ENCODE peak calls at places on chromosomes 4 and X, in eight cellular contexts. N is IMR-90, C is SK-N-SH, T is mammary epithelial cell, V is K562, D is WERI-Rb-1, F is endodermal cell, A is cardiac muscle cell. Q is an unnamed sample. For H3K36me3, the result is how much of the 10 kb centered on the place peaks cover.

GRCh38 chr4:176791591-176792347 is 953 bp downstream of the VEGFC start:
- DNase-seq in T (peak), N (peak), V (no peak), F (peak), D (peak), A (peak), C (no peak), Q (no peak)

GRCh38 chr4:68347845-68348244 is 2.0 kb downstream of the YTHDC1 start:
- DNase-seq in V (no peak), A (no peak), T (no peak), C (no peak), N (no peak), F (no peak), D (no peak), Q (no peak)

GRCh38 chr4:22416403-22416802 is 99.5 kb downstream of the ADGRA3 start:
- DNase-seq in A (no peak), T (no peak), F (no peak), V (no peak), D (peak), N (peak), C (no peak), Q (no peak)

GRCh38 chr4:187632260-187633010 is 363.1 kb upstream of the ZFP42 start:
- DNase-seq in N (peak), D (no peak), C (no peak), V (no peak), F (no peak), A (no peak), T (no peak), Q (no peak)

GRCh38 chrX:104324871-104325585 is 70.3 kb upstream of the ESX1 start:
- DNase-seq in D (no peak), T (peak), N (peak), F (no peak), V (no peak), A (no peak), C (no peak), Q (no peak)

GRCh38 chrX:106397788-106398538 is 213.8 kb upstream of the RADX start:
- DNase-seq in C (no peak), T (peak), D (no peak), F (no peak), V (no peak), N (no peak), A (peak), Q (no peak)

GRCh38 chr4:150782311-150782710 is 200.4 kb downstream of the MAB21L2 start:
- DNase-seq in C (peak), F (no peak), N (peak), V (no peak), A (peak), T (no peak), D (no peak), Q (no peak)

GRCh38 chr4:40124690-40125089 is 68.0 kb downstream of the N4BP2 start:
- DNase-seq in D (no peak), A (no peak), N (no peak), V (no peak), C (no peak), T (no peak), F (no peak), Q (no peak)

GRCh38 chr4:8917868-8918783 is 46.5 kb upstream of the HMX1 start:
- DNase-seq in C (peak), N (peak), V (peak), A (peak), T (peak), D (peak), F (peak), Q (peak)

GRCh38 chr4:128241425-128241913 is 46.1 kb downstream of the PGRMC2 start:
- DNase-seq in T (peak), V (no peak), N (peak), C (peak), A (no peak), D (no peak), F (no peak), Q (no peak)

GRCh38 chr4:186724861-186725419 is 1.3 kb upstream of the FAT1 start:
- DNase-seq in C (no peak), N (peak), T (peak), A (peak), F (peak), D (no peak), V (no peak), Q (no peak)

GRCh38 chr4:26088433-26088928 is 174.5 kb downstream of the SMIM20 start:
- DNase-seq in C (no peak), F (no peak), D (no peak), A (no peak), V (no peak), T (peak), N (peak), Q (peak)

GRCh38 chrX:141176586-141177451 is at the start of gene LDOC1:
- DNase-seq in T (peak), N (peak), V (peak), D (no peak), A (peak), F (peak), C (peak), Q (peak)

GRCh38 chr4:7864685-7865084 is 75.0 kb downstream of the AFAP1 start:
- DNase-seq in T (no peak), D (no peak), V (no peak), C (no peak), A (no peak), N (no peak), F (no peak), Q (no peak)

GRCh38 chrX:109936114-109936513 is 66.8 kb upstream of the TMEM164 start:
- DNase-seq in T (peak), V (no peak), A (no peak), D (no peak), C (no peak), N (peak), F (no peak), Q (no peak)

GRCh38 chrX:134572816-134573682 is 85.2 kb downstream of the PLAC1 start:
- DNase-seq in A (no peak), T (peak), D (no peak), C (no peak), F (no peak), V (no peak), N (peak), Q (no peak)

GRCh38 chrX:8147216-8147615 is 23.9 kb downstream of the VCX2 start:
- DNase-seq in T (no peak), V (no peak), C (no peak), F (no peak), A (no peak), N (no peak), D (no peak), Q (no peak)

GRCh38 chr4:10094841-10095240 is 21.8 kb downstream of the WDR1 start:
- DNase-seq in N (no peak), F (no peak), D (no peak), C (no peak), A (no peak), T (no peak), V (no peak), Q (no peak)
- H3K36me3 ChIP-seq in N (half or more), F (half or more), D (half or more), C (half or more), A (half or more), T (under half), V (half or more), Q (half or more)

DNA sequence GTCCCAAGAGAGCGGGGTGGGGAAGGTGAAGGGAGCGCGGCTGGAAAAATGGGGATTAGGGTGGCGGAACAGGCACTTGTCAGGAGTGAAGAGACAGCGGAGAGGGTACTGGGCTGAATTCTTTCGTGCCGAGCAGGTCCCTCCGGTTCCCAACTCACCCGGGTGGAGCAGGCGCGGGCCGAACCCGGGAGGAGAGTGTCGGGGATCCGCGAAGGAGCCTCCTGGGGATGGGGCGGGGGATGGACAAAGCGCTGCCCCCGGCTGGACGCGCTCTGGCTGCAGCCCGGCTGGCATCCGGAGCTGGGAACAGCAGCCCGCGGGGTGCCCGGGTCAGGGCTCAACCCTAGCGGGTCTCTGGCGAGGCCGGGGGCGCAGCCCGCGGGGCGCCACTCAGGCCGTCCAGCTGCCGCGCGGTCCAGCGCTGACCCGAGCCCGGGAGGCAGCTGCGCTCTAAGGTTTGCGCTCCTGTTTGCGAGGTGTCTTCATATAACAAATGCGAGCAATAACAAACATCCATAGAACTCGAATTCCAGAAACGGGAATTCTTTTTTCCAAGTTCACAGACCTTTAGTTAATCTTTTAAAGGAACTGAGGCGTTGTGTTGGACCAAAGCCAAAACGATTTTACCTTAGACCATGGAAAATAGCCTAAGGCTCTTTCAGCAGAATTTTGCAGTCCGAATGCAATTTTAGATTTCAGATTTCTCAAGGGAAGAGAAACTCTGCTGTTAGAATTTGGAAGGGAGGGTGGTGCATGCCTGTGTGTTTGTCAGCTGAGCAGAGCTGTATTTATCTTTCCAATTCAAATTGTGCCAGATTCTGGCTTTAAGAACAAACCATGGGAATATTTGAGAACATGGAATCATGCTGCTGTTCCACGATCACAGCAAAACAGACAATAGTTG is 707 bp downstream of the NPY5R start:
- DNase-seq in T (no peak), C (peak), F (peak), D (peak), V (no peak), A (peak), N (no peak), Q (no peak)
- H3K4me3 ChIP-seq in T (no peak), C (no peak), F (peak), D (peak), V (no peak), A (peak), N (no peak), Q (no peak)

GRCh38 chr4:82601242-82602015 is 39.6 kb upstream of the TMEM150C start:
- DNase-seq in C (no peak), D (no peak), V (no peak), F (no peak), N (no peak), A (no peak), T (no peak), Q (no peak)

GRCh38 chr4:82604522-82604921 is 42.7 kb upstream of the TMEM150C start:
- DNase-seq in F (no peak), C (no peak), V (no peak), N (no peak), A (no peak), T (no peak), D (no peak), Q (no peak)

GRCh38 chr4:82594466-82594865 is 32.7 kb upstream of the TMEM150C start:
- DNase-seq in T (no peak), F (no peak), D (no peak), N (no peak), V (no peak), A (no peak), C (no peak), Q (no peak)

GRCh38 chr4:82593416-82593815 is 31.6 kb upstream of the TMEM150C start:
- DNase-seq in C (no peak), A (no peak), F (no peak), V (no peak), D (no peak), T (no peak), N (no peak), Q (no peak)

DNA sequence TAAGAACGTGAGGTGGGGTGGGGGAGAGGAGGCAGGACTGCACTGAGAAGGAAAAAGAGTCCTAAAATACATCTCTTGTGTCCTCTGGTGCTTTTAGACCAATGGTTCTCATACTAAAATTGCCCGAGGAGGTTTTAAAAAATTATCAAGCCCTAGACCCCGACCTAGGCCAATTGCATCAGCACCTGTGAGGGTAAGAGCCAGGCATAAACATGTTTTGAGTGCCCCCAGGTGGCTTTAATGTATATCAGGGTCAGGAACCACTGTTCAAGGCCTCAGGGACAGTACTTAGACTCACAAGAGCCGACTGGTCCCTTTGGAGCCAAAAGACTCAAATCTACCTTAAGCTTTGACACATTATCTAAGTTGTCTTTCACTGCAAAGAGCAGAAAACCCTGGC is 37.5 kb upstream of the TMEM150C start:
- DNase-seq in T (no peak), D (peak), C (no peak), A (peak), F (peak), N (no peak), V (no peak), Q (no peak)
- TF ChIP-seq CTCF in T (no peak), D (peak), C (no peak), A (no peak), F (peak), N (no peak), V (peak), Q (no peak)

DNA sequence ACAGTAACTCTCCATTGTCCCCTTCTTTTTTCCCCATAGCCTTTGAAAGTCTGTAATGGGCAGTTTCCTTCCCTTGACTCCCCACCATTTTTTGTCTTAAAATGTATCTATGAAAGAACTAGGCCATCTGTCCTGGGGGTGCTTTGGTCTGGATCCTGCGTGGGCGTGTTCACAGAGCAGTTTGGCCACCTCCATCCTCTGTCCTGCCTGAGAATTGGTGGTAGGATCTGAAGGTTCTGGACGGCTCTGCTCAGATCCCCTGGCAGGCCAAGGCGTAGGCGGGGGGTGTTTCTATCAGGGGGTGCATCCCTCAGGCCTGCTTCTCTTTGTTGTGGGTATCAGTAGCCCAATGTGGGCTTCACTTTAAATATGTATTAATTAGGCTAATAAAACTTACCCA is 107.1 kb downstream of the FAM193A start:
- DNase-seq in C (no peak), A (no peak), N (no peak), D (no peak), V (no peak), T (no peak), F (no peak), Q (no peak)
- H3K36me3 ChIP-seq in C (half or more), A (under half), N (half or more), D (half or more), V (half or more), T (under half), F (half or more), Q (under half)

DNA sequence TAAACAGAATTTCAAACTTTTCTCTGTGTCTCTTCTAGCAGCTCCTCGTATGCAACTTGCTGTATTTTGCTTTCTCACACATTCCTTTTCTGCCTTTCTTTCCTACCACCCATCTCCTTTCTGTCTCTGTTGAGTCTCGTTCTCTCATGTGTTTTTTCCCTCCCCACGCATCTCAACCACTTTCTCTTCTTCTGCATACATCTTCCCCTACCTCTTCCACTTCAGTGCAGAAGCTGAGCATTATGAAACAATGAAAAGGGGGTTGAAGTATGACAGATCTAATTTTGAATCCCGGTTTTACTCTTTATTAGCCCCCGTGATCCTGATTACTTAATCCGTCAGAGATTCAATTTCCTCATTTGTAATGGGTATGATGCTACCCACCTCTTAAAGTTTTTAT is 7.2 kb downstream of the FAM241A start:
- DNase-seq in T (no peak), A (no peak), C (no peak), D (no peak), V (no peak), F (no peak), N (no peak), Q (no peak)
- H3K4me3 ChIP-seq in T (no peak), A (no peak), C (no peak), D (no peak), V (no peak), F (no peak), N (no peak), Q (no peak)

GRCh38 chr4:53307819-53308773 is 57.8 kb downstream of the SCFD2 start:
- DNase-seq in D (no peak), V (no peak), N (peak), T (no peak), F (no peak), C (no peak), A (no peak), Q (no peak)

GRCh38 chr4:53315300-53315699 is 50.6 kb downstream of the SCFD2 start:
- DNase-seq in F (peak), N (no peak), T (no peak), V (no peak), C (no peak), D (no peak), A (no peak), Q (no peak)

GRCh38 chr4:53314257-53314656 is 51.6 kb downstream of the SCFD2 start:
- DNase-seq in F (no peak), D (no peak), C (no peak), A (no peak), N (no peak), T (no peak), V (no peak), Q (no peak)

GRCh38 chr4:53309321-53310020 is 56.4 kb downstream of the SCFD2 start:
- DNase-seq in T (no peak), N (no peak), C (no peak), A (no peak), D (no peak), V (no peak), F (no peak), Q (no peak)

DNA sequence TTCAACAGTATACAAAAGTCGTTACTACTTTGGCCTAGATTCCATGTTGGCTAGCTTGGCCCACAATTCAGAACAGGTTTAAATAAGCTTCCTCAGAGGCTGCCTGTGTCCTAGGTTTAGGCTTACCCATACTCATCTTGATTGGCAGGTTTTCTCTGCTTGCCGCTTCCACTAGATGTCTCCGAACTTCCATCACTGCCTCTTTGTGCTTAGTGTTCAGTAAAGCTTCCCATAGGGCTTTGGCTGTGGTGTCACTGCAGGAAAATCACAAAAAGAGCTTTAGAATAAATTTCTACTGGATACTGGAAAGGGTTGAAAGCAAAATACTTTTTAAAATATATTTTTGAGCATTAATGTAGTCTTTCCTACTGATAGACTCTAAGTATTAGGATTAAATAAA is 52.4 kb downstream of the SCFD2 start:
- DNase-seq in N (peak), T (peak), A (peak), V (peak), D (peak), F (peak), C (peak), Q (no peak)
- TF ChIP-seq CTCF in N (peak), T (no peak), A (peak), V (peak), D (peak), F (peak), C (peak), Q (no peak)

DNA sequence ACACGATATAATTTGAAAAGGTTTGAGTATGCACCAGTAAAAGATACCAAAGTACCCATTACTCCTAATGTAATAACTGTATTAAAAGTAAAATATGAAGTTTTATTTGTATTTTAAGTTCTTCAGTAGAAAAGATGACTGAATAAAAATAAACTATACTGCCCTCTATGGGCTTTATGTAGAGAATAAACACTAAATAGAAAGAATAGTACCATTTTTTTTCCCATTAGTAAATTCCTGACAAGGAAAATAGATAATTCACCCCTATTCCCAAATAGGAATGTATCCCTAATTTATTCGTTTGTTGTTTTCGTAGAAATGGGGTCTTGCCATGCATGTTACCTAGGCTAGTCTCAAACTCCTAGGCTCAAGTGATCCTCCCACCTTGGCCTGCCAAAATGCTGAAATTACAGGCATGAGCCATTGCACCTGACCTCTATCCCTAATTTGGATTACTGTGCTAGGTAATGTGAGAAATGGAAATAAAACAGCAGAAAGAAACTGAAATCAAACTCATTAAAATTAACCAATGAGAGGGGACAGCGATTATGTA is 73.6 kb upstream of the COX18 start:
- DNase-seq in F (no peak), N (no peak), C (no peak), D (no peak), A (no peak), V (no peak), T (no peak), Q (no peak)
- H3K36me3 ChIP-seq in F (half or more), N (under half), C (half or more), D (half or more), A (half or more), V (half or more), T (half or more), Q (under half)

Q was measured in GM06990.